ENCODE peak calls at places on chromosomes 4 and X, in eight cellular contexts. U, Z, F, D, Y, H, P and L are unnamed samples.

GRCh38 chrX:41827886-41828285 is 95.5 kb downstream of the CASK start:
- DNase-seq in Z (no peak), H (no peak), P (no peak), F (no peak), Y (no peak), U (no peak), D (no peak), L (no peak)

GRCh38 chrX:19670854-19671620 is 155.7 kb upstream of the MAP3K15 start:
- DNase-seq in H (peak), D (no peak), U (no peak), Z (no peak), Y (no peak), F (no peak), P (peak), L (peak)

GRCh38 chrX:30910124-30910860 is 21.2 kb upstream of the TAB3 start:
- DNase-seq in Z (no peak), F (peak), H (no peak), D (no peak), Y (no peak), P (peak), U (no peak), L (no peak)

GRCh38 chr4:133800966-133801365 is 400.6 kb downstream of the PABPC4L start:
- DNase-seq in Z (no peak), H (no peak), P (no peak), F (no peak), U (no peak), D (no peak), Y (no peak), L (no peak)

GRCh38 chrX:3576886-3577516 is 136.4 kb downstream of the PRKX start:
- DNase-seq in P (peak), U (no peak), D (no peak), F (no peak), Z (no peak), Y (no peak), H (peak), L (no peak)

GRCh38 chr4:94934864-94935263 is 177.1 kb downstream of the BMPR1B start:
- DNase-seq in D (no peak), Y (no peak), Z (no peak), F (no peak), H (no peak), P (no peak), U (no peak), L (no peak)

GRCh38 chr4:60945641-60946040 is 254.5 kb upstream of the ADGRL3 start:
- DNase-seq in P (no peak), H (no peak), Z (no peak), D (no peak), F (no peak), U (no peak), Y (no peak), L (no peak)

GRCh38 chr4:31518796-31519250 is 798.7 kb downstream of the PCDH7 start:
- DNase-seq in U (no peak), D (no peak), F (no peak), P (peak), Y (no peak), H (peak), Z (no peak), L (no peak)

GRCh38 chr4:13920901-13921300 is 293.4 kb upstream of the BOD1L1 start:
- DNase-seq in U (no peak), P (peak), Y (no peak), H (peak), F (no peak), D (no peak), Z (no peak), L (no peak)

GRCh38 chr4:2799444-2799911 is 6.6 kb downstream of the SH3BP2 start:
- DNase-seq in D (no peak), Z (peak), F (no peak), Y (no peak), U (no peak), P (no peak), H (no peak), L (peak)

GRCh38 chr4:173074501-173074946 is 94.1 kb upstream of the GALNT7 start:
- DNase-seq in Z (no peak), Y (peak), D (peak), U (no peak), H (peak), P (peak), F (no peak), L (no peak)

GRCh38 chr4:6275898-6276563 is 6.4 kb downstream of the WFS1 start:
- DNase-seq in H (no peak), F (no peak), Z (no peak), D (no peak), U (peak), P (no peak), Y (no peak), L (no peak)

GRCh38 chr4:74000301-74000700 is 1.8 kb upstream of the CXCL5 start:
- DNase-seq in F (no peak), H (no peak), Z (no peak), P (no peak), Y (no peak), U (no peak), D (no peak), L (no peak)

GRCh38 chr4:73998040-73999011 is at the start of gene CXCL5:
- DNase-seq in H (no peak), Z (peak), U (peak), F (no peak), P (peak), Y (peak), D (no peak), L (peak)
- TF ChIP-seq CTCF in H (no peak), Z (no peak), U (no peak), F (no peak), P (peak), Y (no peak), D (no peak), L (no peak)

DNA sequence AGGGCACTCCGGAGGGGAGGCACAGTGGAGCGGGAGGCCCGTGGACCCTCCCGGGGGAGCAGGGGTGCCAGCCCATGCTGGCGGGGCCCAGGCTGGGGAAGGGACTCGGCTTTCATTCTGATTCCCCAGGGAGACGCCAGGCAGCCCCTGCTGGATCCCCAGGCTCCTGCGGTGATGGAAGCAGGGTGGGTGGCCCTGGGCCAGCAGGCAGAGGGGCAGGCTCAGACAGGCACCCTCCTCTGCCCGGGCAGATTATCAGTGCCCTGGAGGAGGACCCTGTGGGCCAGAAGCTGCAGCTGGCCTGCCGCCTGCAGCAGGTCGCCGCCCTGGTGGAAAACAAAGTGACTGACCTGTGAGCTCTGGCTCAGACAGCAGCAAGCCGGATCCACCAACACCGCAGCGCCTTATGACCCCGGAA is 2.1 kb upstream of the SRPK3 start:
- DNase-seq in P (no peak), D (no peak), F (no peak), H (no peak), Y (no peak), U (no peak), Z (peak), L (no peak)
- TF ChIP-seq CTCF in P (no peak), D (peak), F (peak), H (no peak), Y (no peak), U (peak), Z (no peak), L (no peak)

DNA sequence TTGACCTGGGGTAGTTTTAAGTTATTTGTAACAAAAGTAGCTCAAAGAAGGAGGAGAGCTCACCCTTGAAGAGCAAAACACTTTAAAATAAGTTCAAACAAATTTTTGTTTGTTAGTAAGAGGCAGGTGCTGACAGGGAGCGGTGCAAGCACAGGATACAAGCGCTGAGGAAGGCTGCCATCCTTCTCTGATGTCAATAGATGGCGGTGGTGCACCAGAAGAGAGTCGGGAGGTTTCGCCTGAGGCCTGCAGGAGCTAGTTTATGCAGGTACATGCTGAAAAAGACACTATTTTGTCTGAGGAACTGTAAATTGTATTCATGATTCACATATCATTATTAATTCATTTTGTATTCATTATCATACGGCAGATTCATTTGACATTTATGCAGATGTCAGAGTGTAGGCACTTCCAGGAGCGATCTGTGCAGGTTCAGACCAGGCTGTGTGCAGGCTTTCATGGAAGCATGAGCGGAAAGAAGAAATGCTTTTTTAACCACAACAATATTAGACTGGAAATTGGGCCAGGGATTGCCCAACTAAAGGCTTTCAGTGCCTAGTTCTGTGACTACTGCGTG is 823.9 kb downstream of the STIM2 start:
- DNase-seq in D (peak), U (peak), P (peak), Y (peak), H (peak), F (peak), Z (peak), L (peak)
- TF ChIP-seq CTCF in D (peak), U (peak), P (peak), Y (peak), H (peak), F (peak), Z (peak), L (peak)

DNA sequence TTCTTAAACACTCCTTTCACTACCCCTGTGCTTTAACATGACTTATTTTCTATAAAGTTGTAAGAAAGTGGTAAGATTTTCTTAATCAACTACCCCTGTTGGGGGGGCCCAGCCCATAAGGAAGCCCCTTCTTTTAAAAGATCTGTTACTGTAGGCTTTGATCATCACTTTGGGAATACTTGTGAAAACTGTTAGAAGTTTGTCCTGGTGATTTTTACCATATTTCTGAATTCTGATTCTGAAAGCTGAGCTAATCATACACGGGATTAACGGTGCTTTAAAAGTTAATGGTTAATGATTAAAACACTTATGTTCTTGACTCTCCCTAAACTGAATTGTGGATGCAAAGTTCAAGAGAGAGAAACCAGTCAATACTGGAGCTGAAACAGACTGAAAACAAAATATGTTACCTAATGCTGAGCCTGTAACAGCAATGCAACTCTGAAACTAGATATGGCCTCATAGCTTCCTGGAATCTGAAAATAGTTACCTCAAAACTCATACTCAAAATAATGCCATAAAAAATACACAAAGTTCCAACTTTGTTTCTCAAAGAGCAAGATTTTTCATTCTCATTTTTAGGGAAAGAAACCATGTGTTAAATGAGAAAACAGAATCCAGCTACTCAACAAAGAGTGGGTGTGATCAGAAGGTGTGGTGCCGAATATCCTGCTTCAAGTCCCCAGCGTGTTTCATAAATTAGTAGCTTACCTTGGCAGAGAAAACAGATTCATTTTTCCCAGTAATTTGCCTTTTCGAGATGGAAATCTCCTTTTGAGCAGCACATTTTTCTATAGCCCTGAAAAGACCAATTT is 31.6 kb downstream of the ADH7 start:
- DNase-seq in F (no peak), D (peak), Z (no peak), U (no peak), H (peak), P (peak), Y (no peak), L (no peak)
- TF ChIP-seq CTCF in F (no peak), D (no peak), Z (no peak), U (no peak), H (no peak), P (no peak), Y (no peak), L (no peak)